ENCODE peak calls at places on chromosome 21, in six cellular contexts. One of them, this sample, is unnamed.

GRCh38 chr21:28548291-28548690 is 444.4 kb downstream of the LTN1 start:
- DNase-seq in ascending aorta: no peak
- DNase-seq in heart left ventricle: no peak
- DNase-seq in coronary artery: no peak
- DNase-seq in AG09319: no peak
- DNase-seq in bronchial epithelial cell: no peak
- DNase-seq in this sample: no peak

GRCh38 chr21:38179504-38179900 is 77.3 kb upstream of the KCNJ15 start:
- DNase-seq in ascending aorta: no peak
- DNase-seq in heart left ventricle: no peak
- DNase-seq in coronary artery: no peak
- DNase-seq in AG09319: no peak
- DNase-seq in bronchial epithelial cell: peak; percentile 72
- DNase-seq in this sample: no peak

GRCh38 chr21:27189870-27190269 is 223.0 kb upstream of the ADAMTS5 start:
- DNase-seq in ascending aorta: no peak
- DNase-seq in heart left ventricle: no peak
- DNase-seq in coronary artery: no peak
- DNase-seq in AG09319: no peak
- DNase-seq in bronchial epithelial cell: no peak
- DNase-seq in this sample: no peak

GRCh38 chr21:35189077-35189863 is 140.2 kb upstream of the RUNX1 start:
- DNase-seq in ascending aorta: no peak
- DNase-seq in heart left ventricle: no peak
- DNase-seq in coronary artery: no peak
- DNase-seq in AG09319: peak; percentile 81
- DNase-seq in bronchial epithelial cell: no peak
- DNase-seq in this sample: no peak

GRCh38 chr21:38804617-38805281 is 980 bp upstream of the ETS2 start:
- DNase-seq in ascending aorta: no peak
- DNase-seq in heart left ventricle: peak; percentile 89
- DNase-seq in coronary artery: peak; percentile 87
- DNase-seq in AG09319: no peak
- DNase-seq in bronchial epithelial cell: peak; percentile 97
- DNase-seq in this sample: peak; percentile 11

GRCh38 chr21:34991366-34991967 is 57.6 kb downstream of the RUNX1 start:
- DNase-seq in ascending aorta: no peak
- DNase-seq in heart left ventricle: no peak
- DNase-seq in coronary artery: no peak
- DNase-seq in AG09319: no peak
- DNase-seq in bronchial epithelial cell: no peak
- DNase-seq in this sample: no peak

GRCh38 chr21:30255679-30256078 is 27.1 kb downstream of the KRTAP24-1 start:
- DNase-seq in ascending aorta: no peak
- DNase-seq in heart left ventricle: no peak
- DNase-seq in coronary artery: no peak
- DNase-seq in AG09319: no peak
- DNase-seq in bronchial epithelial cell: no peak
- DNase-seq in this sample: no peak

GRCh38 chr21:46217511-46218196 is 10.9 kb downstream of the LSS start:
- DNase-seq in ascending aorta: no peak
- DNase-seq in heart left ventricle: no peak
- DNase-seq in coronary artery: peak; percentile 58
- DNase-seq in AG09319: no peak
- DNase-seq in bronchial epithelial cell: no peak
- DNase-seq in this sample: no peak

GRCh38 chr21:45228171-45228641 is 59.5 kb downstream of the POFUT2 start:
- DNase-seq in ascending aorta: no peak
- DNase-seq in heart left ventricle: no peak
- DNase-seq in coronary artery: no peak
- DNase-seq in AG09319: peak; percentile 82
- DNase-seq in bronchial epithelial cell: peak; percentile 85
- DNase-seq in this sample: peak; percentile 14

GRCh38 chr21:32329331-32329730 is 30.7 kb downstream of the MRAP start:
- DNase-seq in ascending aorta: no peak
- DNase-seq in heart left ventricle: no peak
- DNase-seq in coronary artery: peak; percentile 41
- DNase-seq in AG09319: no peak
- DNase-seq in bronchial epithelial cell: no peak
- DNase-seq in this sample: no peak

GRCh38 chr21:33861125-33861524 is 54.5 kb downstream of the ATP5PO start:
- DNase-seq in ascending aorta: no peak
- DNase-seq in heart left ventricle: no peak
- DNase-seq in coronary artery: no peak
- DNase-seq in AG09319: no peak
- DNase-seq in bronchial epithelial cell: no peak
- DNase-seq in this sample: no peak

GRCh38 chr21:31193761-31194160 is 150.3 kb downstream of the TIAM1 start:
- DNase-seq in ascending aorta: no peak
- DNase-seq in heart left ventricle: no peak
- DNase-seq in coronary artery: no peak
- DNase-seq in AG09319: no peak
- DNase-seq in bronchial epithelial cell: no peak
- DNase-seq in this sample: no peak

GRCh38 chr21:44985441-44986401 is 45.9 kb downstream of the SLX9 start:
- DNase-seq in ascending aorta: no peak
- DNase-seq in heart left ventricle: peak; percentile 23
- DNase-seq in coronary artery: no peak
- DNase-seq in AG09319: no peak
- DNase-seq in bronchial epithelial cell: no peak
- DNase-seq in this sample: no peak

GRCh38 chr21:31901342-31901741 is 28.5 kb downstream of the HUNK start:
- DNase-seq in ascending aorta: no peak
- DNase-seq in heart left ventricle: no peak
- DNase-seq in coronary artery: no peak
- DNase-seq in AG09319: no peak
- DNase-seq in bronchial epithelial cell: no peak
- DNase-seq in this sample: no peak

GRCh38 chr21:46057111-46057709 is 40.7 kb upstream of the COL6A2 start:
- DNase-seq in ascending aorta: no peak
- DNase-seq in heart left ventricle: no peak
- DNase-seq in coronary artery: no peak
- DNase-seq in AG09319: no peak
- DNase-seq in bronchial epithelial cell: no peak
- DNase-seq in this sample: no peak

GRCh38 chr21:45724345-45724961 is 80.9 kb downstream of the PCBP3 start:
- DNase-seq in ascending aorta: no peak
- DNase-seq in heart left ventricle: peak; percentile 58
- DNase-seq in coronary artery: no peak
- DNase-seq in AG09319: no peak
- DNase-seq in bronchial epithelial cell: no peak
- DNase-seq in this sample: no peak

GRCh38 chr21:31781737-31782136 is 49.8 kb upstream of the SCAF4 start:
- DNase-seq in ascending aorta: no peak
- DNase-seq in heart left ventricle: peak; percentile 58
- DNase-seq in coronary artery: no peak
- DNase-seq in AG09319: peak; percentile 2
- DNase-seq in bronchial epithelial cell: no peak
- DNase-seq in this sample: no peak

GRCh38 chr21:33383056-33383888 is 19.9 kb upstream of the IFNGR2 start:
- DNase-seq in ascending aorta: no peak
- DNase-seq in heart left ventricle: peak; percentile 66
- DNase-seq in coronary artery: peak; percentile 80
- DNase-seq in AG09319: no peak
- DNase-seq in bronchial epithelial cell: peak; percentile 97
- DNase-seq in this sample: peak; percentile 59

GRCh38 chr21:35203093-35204021 is 154.3 kb upstream of the RUNX1 start:
- DNase-seq in ascending aorta: no peak
- DNase-seq in heart left ventricle: no peak
- DNase-seq in coronary artery: no peak
- DNase-seq in AG09319: no peak
- DNase-seq in bronchial epithelial cell: no peak
- DNase-seq in this sample: no peak

GRCh38 chr21:26674324-26674723 is 101.2 kb upstream of the CYYR1 start:
- DNase-seq in ascending aorta: no peak
- DNase-seq in heart left ventricle: no peak
- DNase-seq in coronary artery: no peak
- DNase-seq in AG09319: no peak
- DNase-seq in bronchial epithelial cell: no peak
- DNase-seq in this sample: no peak

GRCh38 chr21:45508607-45509565 is 33.4 kb downstream of the SLC19A1 start:
- DNase-seq in ascending aorta: no peak
- DNase-seq in heart left ventricle: peak; percentile 20
- DNase-seq in coronary artery: no peak
- DNase-seq in AG09319: no peak
- DNase-seq in bronchial epithelial cell: no peak
- DNase-seq in this sample: no peak

GRCh38 chr21:34704119-34704518 is 35.3 kb downstream of the CLIC6 start:
- DNase-seq in ascending aorta: no peak
- DNase-seq in heart left ventricle: no peak
- DNase-seq in coronary artery: peak; percentile 60
- DNase-seq in AG09319: peak; percentile 58
- DNase-seq in bronchial epithelial cell: no peak
- DNase-seq in this sample: no peak

GRCh38 chr21:39134288-39134810 is 48.9 kb downstream of the PSMG1 start:
- DNase-seq in ascending aorta: no peak
- DNase-seq in heart left ventricle: no peak
- DNase-seq in coronary artery: no peak
- DNase-seq in AG09319: no peak
- DNase-seq in bronchial epithelial cell: no peak
- DNase-seq in this sample: no peak

DNA sequence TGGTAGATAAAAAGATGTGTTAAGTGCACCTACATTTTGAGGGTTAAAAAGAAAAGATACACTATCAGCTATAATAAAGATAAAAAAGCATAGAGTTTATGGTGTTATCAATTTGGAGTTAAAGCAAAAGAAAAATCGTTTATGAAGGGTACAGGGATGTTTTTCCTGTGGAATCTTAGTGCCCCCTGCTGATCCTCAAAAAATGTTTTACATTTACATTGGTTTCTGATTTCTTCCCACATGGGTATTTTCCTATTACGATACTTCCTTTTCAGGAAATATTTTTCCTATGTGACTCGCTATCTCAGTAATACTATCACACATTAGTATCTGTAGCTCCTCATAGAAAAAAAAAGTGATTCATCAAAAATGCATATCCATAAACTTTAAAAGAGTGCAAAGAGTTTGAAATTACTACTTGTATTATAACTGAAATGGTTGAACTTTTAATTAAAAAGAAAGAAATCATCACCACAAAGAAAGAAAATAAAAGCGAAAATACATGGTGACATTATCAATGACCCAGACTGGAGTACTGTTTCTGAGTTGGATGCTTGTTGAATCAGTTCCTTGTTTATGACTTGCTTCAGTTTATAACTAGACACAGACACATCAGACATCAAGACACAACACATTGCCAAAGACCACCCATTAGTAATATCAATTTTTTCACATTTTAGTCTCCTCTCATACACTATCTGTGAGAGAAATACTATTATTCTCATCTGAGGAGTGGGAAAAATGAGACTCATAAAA is 293.2 kb downstream of the MRPL39 start:
- DNase-seq in ascending aorta: no peak
- DNase-seq in heart left ventricle: no peak
- DNase-seq in coronary artery: no peak
- DNase-seq in AG09319: peak; percentile 25
- DNase-seq in bronchial epithelial cell: no peak
- DNase-seq in this sample: no peak
- TF ChIP-seq CTCF in ascending aorta: no peak
- TF ChIP-seq CTCF in heart left ventricle: no peak
- TF ChIP-seq CTCF in coronary artery: no peak
- TF ChIP-seq CTCF in AG09319: peak; percentile 51
- TF ChIP-seq CTCF in bronchial epithelial cell: no peak
- TF ChIP-seq CTCF in this sample: no peak

GRCh38 chr21:17679002-17679600 is 66.4 kb upstream of the BTG3 start:
- DNase-seq in ascending aorta: no peak
- DNase-seq in heart left ventricle: no peak
- DNase-seq in coronary artery: no peak
- DNase-seq in AG09319: peak; percentile 40
- DNase-seq in bronchial epithelial cell: peak; percentile 72
- DNase-seq in this sample: no peak

DNA sequence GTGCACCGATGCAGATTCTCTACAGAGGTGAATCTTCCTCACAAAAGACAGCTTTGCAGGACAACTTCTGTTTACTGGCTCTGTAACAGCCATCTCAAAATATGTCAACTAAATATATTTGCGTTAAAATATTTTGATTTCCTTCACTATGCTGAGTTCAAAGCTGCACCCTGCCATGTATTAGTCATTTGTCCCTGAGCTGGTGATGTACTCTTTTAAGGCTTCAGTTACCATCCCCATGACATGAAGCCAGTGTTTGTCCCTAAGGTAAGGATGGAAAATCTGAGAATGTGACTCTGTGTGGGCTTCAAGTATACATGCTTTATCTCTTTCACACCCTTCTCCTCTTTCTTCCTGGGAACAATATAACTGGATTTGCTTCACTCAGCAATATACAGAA is 70.2 kb upstream of the BTG3 start:
- DNase-seq in ascending aorta: no peak
- DNase-seq in heart left ventricle: no peak
- DNase-seq in coronary artery: no peak
- DNase-seq in AG09319: no peak
- DNase-seq in bronchial epithelial cell: no peak
- DNase-seq in this sample: no peak
- TF ChIP-seq CTCF in ascending aorta: no peak
- TF ChIP-seq CTCF in heart left ventricle: no peak
- TF ChIP-seq CTCF in coronary artery: no peak
- TF ChIP-seq CTCF in AG09319: no peak
- TF ChIP-seq CTCF in bronchial epithelial cell: no peak
- TF ChIP-seq CTCF in this sample: no peak

GRCh38 chr21:18840239-18840638 is 436.7 kb upstream of the TMPRSS15 start:
- DNase-seq in ascending aorta: no peak
- DNase-seq in heart left ventricle: no peak
- DNase-seq in coronary artery: no peak
- DNase-seq in AG09319: no peak
- DNase-seq in bronchial epithelial cell: peak; percentile 25
- DNase-seq in this sample: no peak
- TF ChIP-seq CTCF in ascending aorta: no peak
- TF ChIP-seq CTCF in heart left ventricle: no peak
- TF ChIP-seq CTCF in coronary artery: no peak
- TF ChIP-seq CTCF in AG09319: no peak
- TF ChIP-seq CTCF in bronchial epithelial cell: peak; percentile 35
- TF ChIP-seq CTCF in this sample: no peak

GRCh38 chr21:40852563-40852962 is 5.6 kb upstream of the DSCAM start:
- DNase-seq in ascending aorta: no peak
- DNase-seq in heart left ventricle: no peak
- DNase-seq in coronary artery: no peak
- DNase-seq in AG09319: no peak
- DNase-seq in bronchial epithelial cell: no peak
- DNase-seq in this sample: no peak
- TF ChIP-seq CTCF in ascending aorta: no peak
- TF ChIP-seq CTCF in heart left ventricle: no peak
- TF ChIP-seq CTCF in coronary artery: no peak
- TF ChIP-seq CTCF in AG09319: no peak
- TF ChIP-seq CTCF in bronchial epithelial cell: no peak
- TF ChIP-seq CTCF in this sample: no peak

GRCh38 chr21:21003701-21004100 is 5.5 kb downstream of the NCAM2 start:
- DNase-seq in ascending aorta: no peak
- DNase-seq in heart left ventricle: no peak
- DNase-seq in coronary artery: no peak
- DNase-seq in AG09319: no peak
- DNase-seq in bronchial epithelial cell: peak; percentile 16
- DNase-seq in this sample: no peak
- TF ChIP-seq CTCF in ascending aorta: no peak
- TF ChIP-seq CTCF in heart left ventricle: peak; percentile 27
- TF ChIP-seq CTCF in coronary artery: no peak
- TF ChIP-seq CTCF in AG09319: peak; percentile 19
- TF ChIP-seq CTCF in bronchial epithelial cell: no peak
- TF ChIP-seq CTCF in this sample: no peak

GRCh38 chr21:42571391-42572150 is 57.9 kb downstream of the SLC37A1 start:
- DNase-seq in ascending aorta: no peak
- DNase-seq in heart left ventricle: peak; percentile 5
- DNase-seq in coronary artery: no peak
- DNase-seq in AG09319: no peak
- DNase-seq in bronchial epithelial cell: no peak
- DNase-seq in this sample: no peak
- TF ChIP-seq CTCF in ascending aorta: no peak
- TF ChIP-seq CTCF in heart left ventricle: no peak
- TF ChIP-seq CTCF in coronary artery: no peak
- TF ChIP-seq CTCF in AG09319: no peak
- TF ChIP-seq CTCF in bronchial epithelial cell: no peak
- TF ChIP-seq CTCF in this sample: no peak

GRCh38 chr21:43979654-43980053 is 32.5 kb upstream of the TRAPPC10 start:
- DNase-seq in ascending aorta: no peak
- DNase-seq in heart left ventricle: no peak
- DNase-seq in coronary artery: no peak
- DNase-seq in AG09319: no peak
- DNase-seq in bronchial epithelial cell: no peak
- DNase-seq in this sample: no peak
- TF ChIP-seq CTCF in ascending aorta: no peak
- TF ChIP-seq CTCF in heart left ventricle: no peak
- TF ChIP-seq CTCF in coronary artery: no peak
- TF ChIP-seq CTCF in AG09319: no peak
- TF ChIP-seq CTCF in bronchial epithelial cell: no peak
- TF ChIP-seq CTCF in this sample: no peak

This sample was measured in CD4-positive, alpha-beta T cell.